ENCODE peak calls at places on chromosomes 7 and 10, in seven cellular contexts. R is colonic mucosa, W is neural progenitor cell, U is ovary, X is HCT116, F is lung, A is A673. N is an unnamed sample.

GRCh38 chr7:122412886-122413285 is 108.3 kb upstream of the FEZF1 start:
- DNase-seq in R (no peak), W (no peak), U (peak; percentile 31), X (no peak), F (peak; percentile 31), A (peak; percentile 10), N (no peak)

GRCh38 chr7:42700376-42701327 is 211.2 kb downstream of the C7orf25 start:
- DNase-seq in R (no peak), W (no peak), U (no peak), X (no peak), F (no peak), A (no peak), N (no peak)

GRCh38 chr7:156993021-156993924 is 17.2 kb downstream of the MNX1 start:
- DNase-seq in R (peak; percentile 10), W (no peak), U (peak; percentile 68), X (no peak), F (no peak), A (no peak), N (no peak)

GRCh38 chr7:151631149-151631967 is 111.7 kb upstream of the RHEB start:
- DNase-seq in R (peak; percentile 42), W (peak; percentile 80), U (no peak), X (no peak), F (no peak), A (peak; percentile 33), N (no peak)

GRCh38 chr10:338176-339037 is 203.2 kb downstream of the ZMYND11 start:
- DNase-seq in R (no peak), W (no peak), U (no peak), X (no peak), F (no peak), A (no peak), N (peak; percentile 69)

GRCh38 chr10:132532174-132532573 is 5.4 kb upstream of the INPP5A start:
- DNase-seq in R (no peak), W (no peak), U (no peak), X (no peak), F (no peak), A (no peak), N (no peak)

GRCh38 chr10:36712695-36713094 is 412.7 kb upstream of the ANKRD30A start:
- DNase-seq in R (no peak), W (no peak), U (no peak), X (no peak), F (no peak), A (no peak), N (no peak)

GRCh38 chr7:68629-69028 is 123.7 kb upstream of the FAM20C start:
- DNase-seq in R (no peak), W (no peak), U (no peak), X (no peak), F (no peak), A (no peak), N (peak; percentile 47)

GRCh38 chr10:28796606-28797512 is 119.5 kb downstream of the BAMBI start:
- DNase-seq in R (no peak), W (no peak), U (peak; percentile 83), X (no peak), F (no peak), A (peak; percentile 77), N (peak; percentile 92)

GRCh38 chr10:46236941-46237681 is 49.7 kb upstream of the ANTXRL start:
- DNase-seq in R (peak; percentile 11), W (no peak), U (no peak), X (no peak), F (no peak), A (no peak), N (peak; percentile 23)

GRCh38 chr10:1978593-1978992 is 241.3 kb upstream of the ADARB2 start:
- DNase-seq in R (no peak), W (no peak), U (no peak), X (no peak), F (no peak), A (no peak), N (no peak)

GRCh38 chr10:100551231-100551630 is 15.5 kb downstream of the HIF1AN start:
- DNase-seq in R (no peak), W (no peak), U (no peak), X (no peak), F (no peak), A (no peak), N (no peak)

GRCh38 chr7:37705976-37706375 is 22.4 kb downstream of the GPR141 start:
- DNase-seq in R (no peak), W (no peak), U (no peak), X (no peak), F (no peak), A (no peak), N (no peak)
- H3K4me1 ChIP-seq in R (no peaks in the 10 kb centered on the region), W (peaks cover 6% of the 10 kb centered on the region), U (peaks cover 5% of the 10 kb centered on the region), X (no peaks in the 10 kb centered on the region), F (no peaks in the 10 kb centered on the region), A (no peaks in the 10 kb centered on the region), N (peaks cover 8% of the 10 kb centered on the region)

GRCh38 chr10:86363184-86363832 is 3.3 kb downstream of the GRID1 start:
- DNase-seq in R (no peak), W (peak; percentile 88), U (no peak), X (no peak), F (no peak), A (no peak), N (peak; percentile 75)
- H3K27me3 ChIP-seq in R (peaks cover 51% of the 10 kb centered on the region), W (peaks cover 92% of the 10 kb centered on the region), U (no peaks in the 10 kb centered on the region), X (no peaks in the 10 kb centered on the region), F (no peaks in the 10 kb centered on the region), A (peaks cover 41% of the 10 kb centered on the region), N (no peaks in the 10 kb centered on the region)

GRCh38 chr10:48990226-48990625 is 50.6 kb upstream of the LRRC18 start:
- DNase-seq in R (no peak), W (no peak), U (no peak), X (no peak), F (no peak), A (no peak), N (no peak)

GRCh38 chr10:48993627-48994026 is 54.0 kb upstream of the LRRC18 start:
- DNase-seq in R (no peak), W (no peak), U (no peak), X (no peak), F (no peak), A (no peak), N (no peak)
- H3K4me3 ChIP-seq in R (no peak overlapping the region), W (no peak overlapping the region), U (no peak overlapping the region), X (no peak overlapping the region), F (no peak overlapping the region), A (no peak overlapping the region), N (no peak overlapping the region)

GRCh38 chr10:103758294-103758681 is 97.1 kb downstream of the SH3PXD2A start:
- DNase-seq in R (no peak), W (no peak), U (no peak), X (no peak), F (no peak), A (no peak), N (no peak)
- H3K4me1 ChIP-seq in R (peaks cover 22% of the 10 kb centered on the region), W (peaks cover 28% of the 10 kb centered on the region), U (peaks cover 15% of the 10 kb centered on the region), X (peaks cover 12% of the 10 kb centered on the region), F (peaks cover 27% of the 10 kb centered on the region), A (peaks cover 23% of the 10 kb centered on the region), N (peaks cover 4% of the 10 kb centered on the region)

GRCh38 chr10:127735723-127736221 is 1.2 kb upstream of the FOXI2 start:
- DNase-seq in R (no peak), W (peak; percentile 25), U (no peak), X (no peak), F (no peak), A (no peak), N (no peak)
- H3K27me3 ChIP-seq in R (peaks cover 44% of the 10 kb centered on the region), W (peaks cover 98% of the 10 kb centered on the region), U (peaks cover 3% of the 10 kb centered on the region), X (peaks cover 38% of the 10 kb centered on the region), F (peaks cover 31% of the 10 kb centered on the region), A (peaks cover 86% of the 10 kb centered on the region), N (no peaks in the 10 kb centered on the region)

GRCh38 chr7:21429021-21429420 is 1.1 kb downstream of the SP4 start:
- DNase-seq in R (no peak), W (peak; percentile 24), U (no peak), X (no peak), F (no peak), A (no peak), N (no peak)
- H3K4me3 ChIP-seq in R (peak overlapping the region; percentile 81), W (peak overlapping the region; percentile 93), U (peak overlapping the region; percentile 57), X (peak overlapping the region; percentile 60), F (no peak overlapping the region), A (peak overlapping the region; percentile 56), N (peak overlapping the region; percentile 88)

DNA sequence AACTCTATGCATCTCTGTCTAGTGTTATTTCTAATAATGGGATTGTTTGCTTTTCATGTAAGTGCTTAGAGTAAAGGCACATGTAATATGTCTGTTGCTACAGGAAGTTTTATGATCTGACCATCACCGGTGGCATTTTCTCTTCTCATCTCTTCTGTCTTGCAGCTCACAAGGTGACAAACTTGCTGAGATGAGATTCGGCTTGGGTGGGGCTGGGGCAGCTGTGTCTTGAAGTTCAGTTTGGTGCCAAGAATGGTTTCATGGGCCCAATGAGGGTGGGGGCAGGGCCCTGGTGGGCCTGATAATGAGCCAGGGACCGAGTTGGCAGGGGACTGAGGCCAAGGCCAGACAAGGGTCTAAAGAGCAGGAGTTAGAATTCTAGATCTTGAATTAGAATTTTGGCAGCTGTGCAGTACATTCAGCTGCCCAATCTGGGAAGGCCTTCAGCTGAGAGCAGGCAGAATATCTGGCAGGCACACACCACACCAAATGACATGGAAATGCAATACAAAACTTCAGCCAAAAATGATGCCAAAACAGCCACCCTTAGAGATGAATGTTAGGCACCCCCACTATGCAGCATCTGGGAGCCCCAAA is 1.4 kb upstream of the JAZF1 start:
- DNase-seq in R (no peak), W (no peak), U (no peak), X (no peak), F (no peak), A (no peak), N (no peak)
- H3K4me1 ChIP-seq in R (no peaks in the 10 kb centered on the region), W (no peaks in the 10 kb centered on the region), U (peaks cover 2% of the 10 kb centered on the region), X (peaks cover 4% of the 10 kb centered on the region), F (peaks cover 2% of the 10 kb centered on the region), A (peaks cover 7% of the 10 kb centered on the region), N (no peaks in the 10 kb centered on the region)

GRCh38 chr7:20358106-20358505 is 27.4 kb downstream of the ITGB8 start:
- DNase-seq in R (no peak), W (no peak), U (no peak), X (no peak), F (no peak), A (no peak), N (no peak)

GRCh38 chr7:20354825-20355466 is 24.2 kb downstream of the ITGB8 start:
- DNase-seq in R (no peak), W (no peak), U (no peak), X (no peak), F (no peak), A (no peak), N (no peak)

GRCh38 chr7:20362574-20363253 is 32.0 kb downstream of the ITGB8 start:
- DNase-seq in R (no peak), W (no peak), U (no peak), X (no peak), F (no peak), A (no peak), N (no peak)

GRCh38 chr7:20359397-20359963 is 28.8 kb downstream of the ITGB8 start:
- DNase-seq in R (no peak), W (no peak), U (no peak), X (no peak), F (no peak), A (no peak), N (no peak)

GRCh38 chr7:20358762-20359282 is 28.1 kb downstream of the ITGB8 start:
- DNase-seq in R (no peak), W (no peak), U (no peak), X (no peak), F (no peak), A (no peak), N (no peak)
- H3K27me3 ChIP-seq in R (no peaks in the 10 kb centered on the region), W (no peaks in the 10 kb centered on the region), U (no peaks in the 10 kb centered on the region), X (no peaks in the 10 kb centered on the region), F (no peaks in the 10 kb centered on the region), A (no peaks in the 10 kb centered on the region), N (no peaks in the 10 kb centered on the region)

GRCh38 chr7:142104550-142105527 is 6.7 kb upstream of the MGAM2 start:
- DNase-seq in R (peak; percentile 71), W (no peak), U (no peak), X (peak; percentile 27), F (no peak), A (no peak), N (no peak)
- H3K4me3 ChIP-seq in R (no peak overlapping the region), W (no peak overlapping the region), U (no peak overlapping the region), X (peak overlapping the region; percentile 14), F (no peak overlapping the region), A (no peak overlapping the region), N (no peak overlapping the region)

N was measured in aorta.